ENCODE peak calls at places on chromosomes 13 and 19, in four cellular contexts. E, C, X and N are unnamed samples.
A peak's percentile ranks its signal among the peaks of the same experiment; 100 is the strongest.

GRCh38 chr19:1503925-1504430 is 8.8 kb downstream of the ADAMTSL5 start:
- DNase-seq in E (no peak), C (no peak), X (no peak), N (no peak)

GRCh38 chr19:41351339-41352245 is 2.1 kb downstream of the TGFB1 start:
- DNase-seq in E (no peak), X (peak; percentile 82), C (no peak), N (peak; percentile 41)

GRCh38 chr19:10986301-10987127 is 25.7 kb downstream of the SMARCA4 start:
- DNase-seq in X (no peak), C (no peak), E (no peak), N (no peak)

GRCh38 chr19:10699650-10700335 is 1.4 kb upstream of the QTRT1 start:
- DNase-seq in C (peak; percentile 27), E (no peak), X (no peak), N (peak; percentile 73)

GRCh38 chr13:42803563-42804212 is 22.3 kb downstream of the FAM216B start:
- DNase-seq in E (no peak), C (peak; percentile 41), X (no peak), N (no peak)

GRCh38 chr13:85833938-85834337 is 34.7 kb upstream of the SLITRK6 start:
- DNase-seq in C (no peak), E (no peak), X (no peak), N (no peak)

GRCh38 chr19:1067341-1068103 is 555 bp downstream of the ARHGAP45 start:
- DNase-seq in E (no peak), C (no peak), X (no peak), N (no peak)

GRCh38 chr13:52984881-52985363 is 43.7 kb upstream of the OLFM4 start:
- DNase-seq in C (no peak), X (no peak), E (no peak), N (no peak)

GRCh38 chr19:47247308-47247990 is 8.9 kb upstream of the CCDC9 start:
- DNase-seq in C (no peak), X (peak; percentile 91), E (peak; percentile 66), N (peak; percentile 81)

GRCh38 chr13:28467034-28467433 is 27.9 kb downstream of the FLT1 start:
- DNase-seq in E (no peak), C (no peak), X (no peak), N (no peak)

GRCh38 chr13:36904219-36904618 is 15.8 kb downstream of the SMAD9 start:
- DNase-seq in E (no peak), X (no peak), C (no peak), N (no peak)

GRCh38 chr19:40928859-40929258 is 46.8 kb upstream of the CYP2A7 start:
- DNase-seq in X (no peak), E (no peak), C (no peak), N (no peak)

GRCh38 chr19:39024875-39025641 is 7.3 kb downstream of the FBXO27 start:
- DNase-seq in E (no peak), X (no peak), C (no peak), N (no peak)

GRCh38 chr13:51271008-51271407 is 48.8 kb downstream of the FAM124A start:
- DNase-seq in X (no peak), C (no peak), E (no peak), N (no peak)

GRCh38 chr13:63041640-63042414 is 1626.2 kb upstream of the PCDH20 start:
- DNase-seq in X (no peak), E (no peak), C (no peak), N (no peak)

GRCh38 chr19:30131246-30131645 is 189.2 kb downstream of the URI1 start:
- DNase-seq in C (no peak), X (no peak), E (no peak), N (no peak)

GRCh38 chr13:79369226-79369625 is 36.8 kb downstream of the RBM26 start:
- DNase-seq in C (no peak), X (no peak), E (no peak), N (no peak)

GRCh38 chr19:33629826-33630375 is 8.1 kb downstream of the CHST8 start:
- DNase-seq in C (no peak), X (no peak), E (no peak), N (no peak)

GRCh38 chr19:33627526-33627925 is 5.8 kb downstream of the CHST8 start:
- DNase-seq in E (no peak), X (peak; percentile 27), C (no peak), N (no peak)

GRCh38 chr19:33630880-33631627 is 9.3 kb downstream of the CHST8 start:
- DNase-seq in E (no peak), C (no peak), X (peak; percentile 24), N (no peak)

GRCh38 chr19:33628921-33629825 is 7.4 kb downstream of the CHST8 start:
- DNase-seq in C (no peak), E (no peak), X (peak; percentile 45), N (no peak)

GRCh38 chr19:33627962-33628839 is 6.4 kb downstream of the CHST8 start:
- DNase-seq in X (peak; percentile 40), E (no peak), C (no peak), N (no peak)
- TF ChIP-seq CTCF in X (no peak), E (no peak), C (no peak), N (no peak)

GRCh38 chr13:55199132-55199531 is 1941.6 kb upstream of the PRR20A start:
- DNase-seq in C (no peak), E (no peak), X (no peak), N (peak; percentile 0)
- TF ChIP-seq CTCF in C (no peak), E (peak; percentile 52), X (no peak), N (peak; percentile 18)

DNA sequence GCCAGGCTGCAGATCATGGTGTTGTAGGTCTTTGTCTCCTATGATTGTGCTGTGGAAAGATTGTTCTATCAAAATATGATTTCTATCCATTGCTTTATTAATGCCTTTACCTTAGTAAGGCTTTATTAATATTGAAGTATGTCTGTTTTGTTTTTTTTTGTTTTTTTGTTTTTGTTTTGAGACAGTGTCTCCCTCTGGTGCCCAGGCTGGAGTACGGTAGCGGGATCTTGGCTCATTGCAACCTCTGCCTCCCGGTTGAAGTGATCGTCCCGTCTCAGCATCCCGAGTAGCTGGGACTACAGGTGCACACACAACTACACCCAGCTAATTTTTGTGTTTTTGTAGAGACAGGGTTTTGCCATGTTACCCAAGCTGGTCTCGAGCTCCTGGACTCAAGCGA is 7.7 kb downstream of the IRGC start:
- DNase-seq in X (no peak), C (no peak), E (no peak), N (peak; percentile 48)
- TF ChIP-seq CTCF in X (no peak), C (peak; percentile 22), E (no peak), N (peak; percentile 35)

GRCh38 chr19:3548594-3548993 is 8.8 kb downstream of the MFSD12 start:
- DNase-seq in C (no peak), X (no peak), E (no peak), N (no peak)

GRCh38 chr19:3546119-3546518 is 7.1 kb downstream of the TEKTIP1 start:
- DNase-seq in E (no peak), C (no peak), X (no peak), N (no peak)

GRCh38 chr19:3547301-3547731 is 8.3 kb downstream of the TEKTIP1 start:
- DNase-seq in C (no peak), X (no peak), E (no peak), N (peak; percentile 45)

GRCh38 chr19:3549816-3550215 is 7.6 kb downstream of the MFSD12 start:
- DNase-seq in C (no peak), E (no peak), X (no peak), N (no peak)

DNA sequence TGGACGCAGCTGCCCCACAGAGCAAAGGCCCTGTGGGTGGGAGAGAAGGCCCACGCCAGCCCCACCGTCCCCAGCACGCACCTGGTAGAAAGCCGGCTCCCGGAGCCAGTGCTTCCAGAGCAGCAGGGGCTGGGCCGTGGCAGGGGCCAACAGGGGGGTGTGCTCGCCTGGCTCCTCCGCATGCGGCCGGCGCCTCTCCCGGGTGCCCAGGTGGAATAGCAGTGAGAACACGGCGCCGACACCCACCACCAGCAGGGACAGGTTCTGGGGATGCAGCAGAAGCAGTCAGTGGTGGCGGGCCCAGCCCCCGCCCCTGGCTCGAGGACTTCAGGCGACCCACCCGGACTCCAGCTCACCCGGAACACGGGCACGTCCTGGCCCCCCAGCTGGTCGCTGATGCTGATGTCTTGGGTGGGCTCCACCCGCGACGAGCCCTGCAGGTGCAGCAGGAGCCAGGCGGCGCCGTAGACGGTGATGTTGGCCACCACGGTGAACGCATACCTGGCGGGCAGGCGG is 8.9 kb downstream of the TEKTIP1 start:
- DNase-seq in X (no peak), C (no peak), E (no peak), N (no peak)
- TF ChIP-seq CTCF in X (no peak), C (no peak), E (no peak), N (no peak)

DNA sequence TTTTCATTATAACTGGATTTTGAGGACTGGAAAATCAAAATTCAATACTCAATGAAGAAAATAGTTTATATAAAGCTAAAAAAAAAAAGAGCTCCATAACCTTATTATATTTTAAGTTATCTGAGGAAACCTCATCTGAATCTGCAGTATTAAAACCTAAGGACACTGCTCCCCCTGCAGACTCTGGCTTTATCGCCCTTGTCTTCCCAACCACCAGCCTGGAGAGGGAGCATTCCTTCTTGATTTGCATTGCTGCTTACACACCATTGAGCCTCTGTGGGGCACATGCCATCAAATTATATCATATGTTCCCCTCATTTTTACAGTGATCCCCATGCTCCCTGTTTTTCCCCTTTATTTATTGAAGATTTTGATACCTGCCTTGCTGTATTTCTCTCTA is 871.4 kb upstream of the GPC6 start:
- DNase-seq in E (no peak), X (no peak), C (no peak), N (peak; percentile 47)
- TF ChIP-seq CTCF in E (peak; percentile 25), X (no peak), C (no peak), N (peak; percentile 30)

GRCh38 chr19:18709546-18709945 is 26.1 kb downstream of the CRTC1 start:
- DNase-seq in X (no peak), C (no peak), E (no peak), N (no peak)
- TF ChIP-seq CTCF in X (no peak), C (no peak), E (no peak), N (no peak)

GRCh38 chr19:51654783-51655182 is 8.2 kb upstream of the SIGLEC14 start:
- DNase-seq in E (no peak), X (no peak), C (no peak), N (no peak)
- TF ChIP-seq CTCF in E (no peak), X (no peak), C (no peak), N (no peak)

GRCh38 chr13:110108348-110109139 is 198.4 kb downstream of the COL4A1 start:
- DNase-seq in C (peak; percentile 90), X (peak; percentile 93), E (peak; percentile 59), N (peak; percentile 87)
- TF ChIP-seq CTCF in C (peak; percentile 87), X (peak; percentile 64), E (peak; percentile 83), N (peak; percentile 84)

GRCh38 chr19:33302974-33303790 is 848 bp upstream of the CEBPA start:
- DNase-seq in E (peak; percentile 69), C (peak; percentile 55), X (peak; percentile 81), N (peak; percentile 51)
- TF ChIP-seq CTCF in E (no peak), C (no peak), X (no peak), N (no peak)

DNA sequence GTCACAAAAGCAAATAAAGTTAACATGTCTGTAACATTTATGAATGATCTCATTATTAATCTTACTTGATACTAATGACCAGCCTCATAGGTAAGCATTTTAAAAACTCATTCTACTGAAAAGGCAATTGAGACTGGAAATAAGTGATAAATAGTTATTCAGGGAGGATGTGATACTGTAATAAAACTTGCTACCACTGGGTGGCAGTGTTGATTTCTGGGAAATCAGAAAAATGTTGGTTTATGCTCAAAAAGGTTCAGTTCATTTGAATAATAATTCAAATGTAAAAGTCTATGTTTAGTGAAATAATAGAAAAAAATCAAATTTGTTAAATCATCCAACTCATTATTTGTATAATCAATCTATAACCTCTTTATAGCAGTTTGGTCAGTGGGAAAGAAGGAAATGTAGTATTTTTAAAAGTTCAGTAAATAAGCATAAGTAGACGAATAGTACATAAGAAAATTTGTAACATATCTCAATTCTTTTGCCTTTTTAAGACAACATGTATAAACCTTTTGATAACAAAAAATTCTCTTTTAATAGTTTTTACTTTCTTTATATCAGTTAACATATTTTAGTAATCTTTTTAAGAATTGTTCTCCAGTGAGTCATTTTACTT is 9.6 kb downstream of the ABHD13 start:
- DNase-seq in E (peak; percentile 11), C (no peak), X (no peak), N (peak; percentile 46)
- TF ChIP-seq CTCF in E (peak; percentile 89), C (peak; percentile 51), X (peak; percentile 66), N (peak; percentile 56)